ENCODE peak calls at places on chromosomes 1 and 21, in nine cellular contexts. W, R, Q, J, C, T, N, Z and K are unnamed samples.
A peak's percentile ranks its signal among the peaks of the same experiment; 100 is the strongest.

GRCh38 chr1:219774386-219774785 is 154.0 kb downstream of the SLC30A10 start:
- DNase-seq in W (no peak), R (no peak), Q (no peak), J (no peak), C (no peak), T (no peak), N (no peak), Z (no peak), K (no peak)

GRCh38 chr21:45542242-45542666 is at the start of gene SLC19A1:
- DNase-seq in W (peak; percentile 73), R (peak; percentile 79), Q (peak; percentile 73), J (peak; percentile 77), C (peak; percentile 32), T (peak; percentile 88), N (peak; percentile 48), Z (peak; percentile 85), K (peak; percentile 99)

GRCh38 chr1:82894635-82895034 is 1093.9 kb downstream of the ADGRL2 start:
- DNase-seq in W (no peak), R (no peak), Q (no peak), J (no peak), C (no peak), T (no peak), N (no peak), Z (no peak), K (no peak)

GRCh38 chr1:206836111-206836510 is 29.3 kb upstream of the IL20 start:
- DNase-seq in W (no peak), R (no peak), Q (no peak), J (no peak), C (no peak), T (no peak), N (no peak), Z (no peak), K (no peak)

GRCh38 chr21:43333301-43334062 is 93.4 kb downstream of the SIK1 start:
- DNase-seq in W (peak; percentile 55), R (peak; percentile 64), Q (no peak), J (peak; percentile 69), C (peak; percentile 58), T (peak; percentile 88), N (peak; percentile 96), Z (peak; percentile 72), K (peak; percentile 81)

GRCh38 chr1:246567258-246568235 is 1.3 kb downstream of the CNST start:
- DNase-seq in W (no peak), R (no peak), Q (no peak), J (no peak), C (peak; percentile 72), T (peak; percentile 35), N (peak; percentile 87), Z (no peak), K (no peak)

GRCh38 chr1:185441608-185442007 is 124.6 kb upstream of the IVNS1ABP start:
- DNase-seq in W (peak; percentile 46), R (no peak), Q (no peak), J (no peak), C (peak; percentile 34), T (peak; percentile 38), N (peak; percentile 74), Z (no peak), K (no peak)

GRCh38 chr1:23904748-23905357 is 8.3 kb downstream of the CNR2 start:
- DNase-seq in W (no peak), R (no peak), Q (no peak), J (no peak), C (no peak), T (no peak), N (no peak), Z (no peak), K (no peak)

GRCh38 chr1:11059166-11059989 is 440 bp downstream of the SRM start:
- DNase-seq in W (no peak), R (no peak), Q (no peak), J (no peak), C (peak; percentile 33), T (no peak), N (no peak), Z (peak; percentile 84), K (peak; percentile 85)

GRCh38 chr1:70947864-70948263 is 99.8 kb downstream of the PTGER3 start:
- DNase-seq in W (no peak), R (no peak), Q (no peak), J (no peak), C (no peak), T (no peak), N (no peak), Z (no peak), K (no peak)

GRCh38 chr1:211829343-211830054 is 1.1 kb downstream of the LPGAT1 start:
- DNase-seq in W (peak; percentile 38), R (no peak), Q (no peak), J (peak; percentile 23), C (no peak), T (peak; percentile 74), N (no peak), Z (no peak), K (peak; percentile 75)

GRCh38 chr21:26138615-26139257 is 31.8 kb downstream of the APP start:
- DNase-seq in W (no peak), R (no peak), Q (no peak), J (no peak), C (no peak), T (no peak), N (no peak), Z (no peak), K (no peak)

GRCh38 chr21:26136686-26137085 is 33.9 kb downstream of the APP start:
- DNase-seq in W (no peak), R (no peak), Q (no peak), J (no peak), C (no peak), T (no peak), N (no peak), Z (no peak), K (no peak)

GRCh38 chr21:26140185-26140584 is 30.4 kb downstream of the APP start:
- DNase-seq in W (no peak), R (peak; percentile 54), Q (no peak), J (peak; percentile 31), C (peak; percentile 98), T (peak; percentile 24), N (peak; percentile 99), Z (no peak), K (no peak)

GRCh38 chr21:26135520-26135919 is 35.0 kb downstream of the APP start:
- DNase-seq in W (no peak), R (no peak), Q (no peak), J (no peak), C (no peak), T (no peak), N (no peak), Z (no peak), K (no peak)

DNA sequence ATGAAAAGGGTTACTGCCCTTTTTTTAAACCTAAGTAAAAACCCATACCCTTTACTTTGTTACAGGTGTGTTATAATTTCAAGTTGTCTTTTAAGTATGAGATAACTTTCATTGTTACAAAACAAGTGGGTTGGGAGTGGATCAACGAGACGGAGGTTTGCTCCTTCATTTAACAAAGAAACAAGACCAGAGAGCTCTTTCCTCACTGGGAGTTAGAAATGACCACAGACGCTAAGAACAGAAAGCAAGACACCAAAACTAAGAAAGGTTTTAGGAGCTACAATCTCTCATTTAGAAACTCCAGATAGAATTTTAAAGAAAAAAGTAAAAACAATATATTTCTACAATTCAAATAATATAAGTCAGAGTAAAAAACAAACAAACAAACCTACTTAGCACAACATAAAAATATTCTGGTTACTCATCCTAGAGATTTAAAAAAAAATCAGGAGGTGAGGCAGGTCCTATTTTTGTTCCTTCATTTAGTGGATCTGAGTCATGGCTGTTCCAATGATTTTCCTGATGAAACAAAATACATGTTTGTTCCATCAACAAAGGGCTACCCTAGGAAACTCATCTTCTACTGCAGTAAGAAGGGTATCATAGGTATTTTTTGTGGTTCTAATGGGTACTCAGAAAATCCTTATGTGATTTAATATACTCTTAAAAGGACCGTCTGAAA is 33.0 kb downstream of the APP start:
- DNase-seq in W (no peak), R (no peak), Q (no peak), J (no peak), C (no peak), T (no peak), N (no peak), Z (no peak), K (no peak)
- H3K4me3 ChIP-seq in W (no peak overlapping the region), R (no peak overlapping the region), Q (no peak overlapping the region), J (no peak overlapping the region), C (no peak overlapping the region), T (no peak overlapping the region), N (no peak overlapping the region), Z (no peak overlapping the region), K (no peak overlapping the region)

GRCh38 chr1:241513378-241513777 is 6.2 kb downstream of the FH start:
- DNase-seq in W (no peak), R (no peak), Q (no peak), J (no peak), C (no peak), T (no peak), N (no peak), Z (no peak), K (no peak)
- H3K36me3 ChIP-seq in W (peaks cover 16% of the 10 kb centered on the region), R (peaks cover 51% of the 10 kb centered on the region), Q (peaks cover 20% of the 10 kb centered on the region), J (peaks cover 1% of the 10 kb centered on the region), C (peaks cover 1% of the 10 kb centered on the region), T (peaks cover 4% of the 10 kb centered on the region), N (peaks cover 8% of the 10 kb centered on the region), Z (peaks cover 29% of the 10 kb centered on the region), K (peaks cover 5% of the 10 kb centered on the region)

GRCh38 chr1:53367503-53368313 is 39.8 kb upstream of the LRP8 start:
- DNase-seq in W (no peak), R (peak; percentile 23), Q (peak; percentile 12), J (no peak), C (no peak), T (no peak), N (no peak), Z (no peak), K (no peak)

GRCh38 chr1:53366901-53367502 is 39.1 kb upstream of the LRP8 start:
- DNase-seq in W (no peak), R (peak; percentile 13), Q (no peak), J (no peak), C (no peak), T (no peak), N (no peak), Z (no peak), K (no peak)

GRCh38 chr1:53368314-53369033 is 40.6 kb upstream of the LRP8 start:
- DNase-seq in W (no peak), R (peak; percentile 25), Q (no peak), J (no peak), C (no peak), T (no peak), N (no peak), Z (no peak), K (peak; percentile 47)

GRCh38 chr1:53362851-53363642 is 35.2 kb upstream of the LRP8 start:
- DNase-seq in W (no peak), R (peak; percentile 8), Q (no peak), J (no peak), C (no peak), T (no peak), N (no peak), Z (no peak), K (peak; percentile 74)

GRCh38 chr1:53365405-53366063 is 37.7 kb upstream of the LRP8 start:
- DNase-seq in W (no peak), R (peak; percentile 36), Q (no peak), J (no peak), C (no peak), T (no peak), N (no peak), Z (no peak), K (no peak)
- H3K27me3 ChIP-seq in W (no peaks in the 10 kb centered on the region), R (peaks cover 22% of the 10 kb centered on the region), Q (no peaks in the 10 kb centered on the region), J (no peaks in the 10 kb centered on the region), C (peaks cover 2% of the 10 kb centered on the region), T (no peaks in the 10 kb centered on the region), N (peaks cover 61% of the 10 kb centered on the region), Z (no peaks in the 10 kb centered on the region), K (peaks cover 10% of the 10 kb centered on the region)

DNA sequence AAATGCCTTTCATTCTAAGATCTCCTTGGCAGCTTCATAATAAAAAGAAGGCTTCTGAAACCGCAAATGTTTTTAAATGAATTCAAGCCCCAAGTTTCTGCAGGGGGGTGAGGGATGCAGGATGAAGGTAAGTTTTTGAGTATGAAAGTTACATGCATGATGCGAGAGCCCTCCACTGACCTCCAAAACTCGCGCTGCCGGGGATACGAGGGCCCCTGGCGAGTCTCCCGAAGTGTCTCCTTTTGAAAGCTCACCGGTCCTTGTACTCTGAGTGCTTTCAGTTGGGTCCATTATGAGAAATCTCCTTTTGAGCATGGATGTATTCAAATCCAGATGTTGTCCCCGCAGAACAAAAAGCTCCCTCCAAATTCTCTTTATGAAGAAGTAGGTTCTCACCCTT is 18.9 kb upstream of the ZC3H12A start:
- DNase-seq in W (no peak), R (no peak), Q (no peak), J (no peak), C (no peak), T (no peak), N (no peak), Z (no peak), K (no peak)
- H3K4me3 ChIP-seq in W (no peak overlapping the region), R (no peak overlapping the region), Q (no peak overlapping the region), J (peak overlapping the region; percentile 45), C (no peak overlapping the region), T (no peak overlapping the region), N (no peak overlapping the region), Z (no peak overlapping the region), K (no peak overlapping the region)